ENCODE peak calls at places on chromosomes 3 and 15, in six cellular contexts. One of them, this sample, is unnamed.

GRCh38 chr3:185423178-185423577 is 60.2 kb downstream of the MAP3K13 start:
- DNase-seq in effector memory CD8-positive, alpha-beta T cell: no peak
- DNase-seq in stimulated activated naive B cell treated with anti-CD40 and anti-IgM and Interleukin-4, amounts not matched to agents 10 μg/mL and 1 μg/mL and 100 μg/mL, for 72 hours: no peak
- DNase-seq in A172: peak
- DNase-seq in neural crest cell: no peak
- DNase-seq in HEK293T: no peak
- DNase-seq in this sample: peak

GRCh38 chr3:174062923-174063322 is 665.4 kb downstream of the NLGN1 start:
- DNase-seq in effector memory CD8-positive, alpha-beta T cell: no peak
- DNase-seq in stimulated activated naive B cell treated with anti-CD40 and anti-IgM and Interleukin-4, amounts not matched to agents 10 μg/mL and 1 μg/mL and 100 μg/mL, for 72 hours: no peak
- DNase-seq in A172: peak
- DNase-seq in neural crest cell: no peak
- DNase-seq in HEK293T: no peak
- DNase-seq in this sample: no peak

GRCh38 chr3:187293977-187294376 is 2.4 kb upstream of the MASP1 start:
- DNase-seq in effector memory CD8-positive, alpha-beta T cell: no peak
- DNase-seq in stimulated activated naive B cell treated with anti-CD40 and anti-IgM and Interleukin-4, amounts not matched to agents 10 μg/mL and 1 μg/mL and 100 μg/mL, for 72 hours: no peak
- DNase-seq in A172: no peak
- DNase-seq in neural crest cell: no peak
- DNase-seq in HEK293T: no peak
- DNase-seq in this sample: no peak

GRCh38 chr15:72614810-72615532 is 39.5 kb upstream of the GOLGA6B start:
- DNase-seq in effector memory CD8-positive, alpha-beta T cell: no peak
- DNase-seq in stimulated activated naive B cell treated with anti-CD40 and anti-IgM and Interleukin-4, amounts not matched to agents 10 μg/mL and 1 μg/mL and 100 μg/mL, for 72 hours: no peak
- DNase-seq in A172: no peak
- DNase-seq in neural crest cell: no peak
- DNase-seq in HEK293T: no peak
- DNase-seq in this sample: no peak

GRCh38 chr15:39270221-39270835 is 310.6 kb upstream of the THBS1 start:
- DNase-seq in effector memory CD8-positive, alpha-beta T cell: no peak
- DNase-seq in stimulated activated naive B cell treated with anti-CD40 and anti-IgM and Interleukin-4, amounts not matched to agents 10 μg/mL and 1 μg/mL and 100 μg/mL, for 72 hours: no peak
- DNase-seq in A172: no peak
- DNase-seq in neural crest cell: no peak
- DNase-seq in HEK293T: no peak
- DNase-seq in this sample: no peak

GRCh38 chr3:134351421-134351820 is 22.8 kb downstream of the AMOTL2 start:
- DNase-seq in effector memory CD8-positive, alpha-beta T cell: no peak
- DNase-seq in stimulated activated naive B cell treated with anti-CD40 and anti-IgM and Interleukin-4, amounts not matched to agents 10 μg/mL and 1 μg/mL and 100 μg/mL, for 72 hours: no peak
- DNase-seq in A172: no peak
- DNase-seq in neural crest cell: no peak
- DNase-seq in HEK293T: no peak
- DNase-seq in this sample: no peak

GRCh38 chr3:96755519-96755918 is 58.9 kb upstream of the EPHA6 start:
- DNase-seq in effector memory CD8-positive, alpha-beta T cell: no peak
- DNase-seq in stimulated activated naive B cell treated with anti-CD40 and anti-IgM and Interleukin-4, amounts not matched to agents 10 μg/mL and 1 μg/mL and 100 μg/mL, for 72 hours: no peak
- DNase-seq in A172: no peak
- DNase-seq in neural crest cell: no peak
- DNase-seq in HEK293T: no peak
- DNase-seq in this sample: no peak

GRCh38 chr3:38646630-38647029 is 2.9 kb downstream of the SCN5A start:
- DNase-seq in effector memory CD8-positive, alpha-beta T cell: no peak
- DNase-seq in stimulated activated naive B cell treated with anti-CD40 and anti-IgM and Interleukin-4, amounts not matched to agents 10 μg/mL and 1 μg/mL and 100 μg/mL, for 72 hours: no peak
- DNase-seq in A172: no peak
- DNase-seq in neural crest cell: no peak
- DNase-seq in HEK293T: peak
- DNase-seq in this sample: peak

GRCh38 chr15:55897560-55898336 is 95.7 kb downstream of the NEDD4 start:
- DNase-seq in effector memory CD8-positive, alpha-beta T cell: no peak
- DNase-seq in stimulated activated naive B cell treated with anti-CD40 and anti-IgM and Interleukin-4, amounts not matched to agents 10 μg/mL and 1 μg/mL and 100 μg/mL, for 72 hours: no peak
- DNase-seq in A172: peak
- DNase-seq in neural crest cell: peak
- DNase-seq in HEK293T: peak
- DNase-seq in this sample: peak

GRCh38 chr3:138761002-138761401 is 73.7 kb downstream of the PIK3CB start:
- DNase-seq in effector memory CD8-positive, alpha-beta T cell: no peak
- DNase-seq in stimulated activated naive B cell treated with anti-CD40 and anti-IgM and Interleukin-4, amounts not matched to agents 10 μg/mL and 1 μg/mL and 100 μg/mL, for 72 hours: no peak
- DNase-seq in A172: no peak
- DNase-seq in neural crest cell: no peak
- DNase-seq in HEK293T: no peak
- DNase-seq in this sample: no peak

GRCh38 chr3:134694946-134695543 is 44.2 kb upstream of the KY start:
- DNase-seq in effector memory CD8-positive, alpha-beta T cell: no peak
- DNase-seq in stimulated activated naive B cell treated with anti-CD40 and anti-IgM and Interleukin-4, amounts not matched to agents 10 μg/mL and 1 μg/mL and 100 μg/mL, for 72 hours: no peak
- DNase-seq in A172: no peak
- DNase-seq in neural crest cell: no peak
- DNase-seq in HEK293T: no peak
- DNase-seq in this sample: no peak

GRCh38 chr3:69665026-69665739 is 74.1 kb upstream of the MITF start:
- DNase-seq in effector memory CD8-positive, alpha-beta T cell: no peak
- DNase-seq in stimulated activated naive B cell treated with anti-CD40 and anti-IgM and Interleukin-4, amounts not matched to agents 10 μg/mL and 1 μg/mL and 100 μg/mL, for 72 hours: no peak
- DNase-seq in A172: peak
- DNase-seq in neural crest cell: no peak
- DNase-seq in HEK293T: no peak
- DNase-seq in this sample: peak

GRCh38 chr3:149299938-149300791 is 33.3 kb downstream of the TM4SF18 start:
- DNase-seq in effector memory CD8-positive, alpha-beta T cell: no peak
- DNase-seq in stimulated activated naive B cell treated with anti-CD40 and anti-IgM and Interleukin-4, amounts not matched to agents 10 μg/mL and 1 μg/mL and 100 μg/mL, for 72 hours: no peak
- DNase-seq in A172: peak
- DNase-seq in neural crest cell: no peak
- DNase-seq in HEK293T: peak
- DNase-seq in this sample: peak

GRCh38 chr3:151328298-151329036 is 882 bp downstream of the P2RY13 start:
- DNase-seq in effector memory CD8-positive, alpha-beta T cell: peak
- DNase-seq in stimulated activated naive B cell treated with anti-CD40 and anti-IgM and Interleukin-4, amounts not matched to agents 10 μg/mL and 1 μg/mL and 100 μg/mL, for 72 hours: no peak
- DNase-seq in A172: no peak
- DNase-seq in neural crest cell: no peak
- DNase-seq in HEK293T: no peak
- DNase-seq in this sample: no peak

GRCh38 chr3:194270627-194271458 is 80.3 kb downstream of the CPN2 start:
- DNase-seq in effector memory CD8-positive, alpha-beta T cell: no peak
- DNase-seq in stimulated activated naive B cell treated with anti-CD40 and anti-IgM and Interleukin-4, amounts not matched to agents 10 μg/mL and 1 μg/mL and 100 μg/mL, for 72 hours: no peak
- DNase-seq in A172: peak
- DNase-seq in neural crest cell: peak
- DNase-seq in HEK293T: no peak
- DNase-seq in this sample: peak

GRCh38 chr3:62665627-62666433 is 209.4 kb downstream of the CADPS start:
- DNase-seq in effector memory CD8-positive, alpha-beta T cell: no peak
- DNase-seq in stimulated activated naive B cell treated with anti-CD40 and anti-IgM and Interleukin-4, amounts not matched to agents 10 μg/mL and 1 μg/mL and 100 μg/mL, for 72 hours: peak
- DNase-seq in A172: peak
- DNase-seq in neural crest cell: peak
- DNase-seq in HEK293T: peak
- DNase-seq in this sample: peak

GRCh38 chr3:142850395-142851023 is 38.4 kb downstream of the PCOLCE2 start:
- DNase-seq in effector memory CD8-positive, alpha-beta T cell: no peak
- DNase-seq in stimulated activated naive B cell treated with anti-CD40 and anti-IgM and Interleukin-4, amounts not matched to agents 10 μg/mL and 1 μg/mL and 100 μg/mL, for 72 hours: no peak
- DNase-seq in A172: peak
- DNase-seq in neural crest cell: no peak
- DNase-seq in HEK293T: no peak
- DNase-seq in this sample: peak

GRCh38 chr3:176696816-176697215 is 500.5 kb downstream of the TBL1XR1 start:
- DNase-seq in effector memory CD8-positive, alpha-beta T cell: no peak
- DNase-seq in stimulated activated naive B cell treated with anti-CD40 and anti-IgM and Interleukin-4, amounts not matched to agents 10 μg/mL and 1 μg/mL and 100 μg/mL, for 72 hours: no peak
- DNase-seq in A172: no peak
- DNase-seq in neural crest cell: no peak
- DNase-seq in HEK293T: no peak
- DNase-seq in this sample: no peak

GRCh38 chr3:46986782-46987484 is 7.5 kb downstream of the NBEAL2 start:
- DNase-seq in effector memory CD8-positive, alpha-beta T cell: no peak
- DNase-seq in stimulated activated naive B cell treated with anti-CD40 and anti-IgM and Interleukin-4, amounts not matched to agents 10 μg/mL and 1 μg/mL and 100 μg/mL, for 72 hours: no peak
- DNase-seq in A172: no peak
- DNase-seq in neural crest cell: no peak
- DNase-seq in HEK293T: no peak
- DNase-seq in this sample: no peak

GRCh38 chr15:80780416-80781221 is 1.4 kb downstream of the CEMIP start:
- DNase-seq in effector memory CD8-positive, alpha-beta T cell: no peak
- DNase-seq in stimulated activated naive B cell treated with anti-CD40 and anti-IgM and Interleukin-4, amounts not matched to agents 10 μg/mL and 1 μg/mL and 100 μg/mL, for 72 hours: no peak
- DNase-seq in A172: no peak
- DNase-seq in neural crest cell: peak
- DNase-seq in HEK293T: peak
- DNase-seq in this sample: no peak

GRCh38 chr3:147361671-147362420 is 44.5 kb downstream of the ZIC4 start:
- DNase-seq in effector memory CD8-positive, alpha-beta T cell: no peak
- DNase-seq in stimulated activated naive B cell treated with anti-CD40 and anti-IgM and Interleukin-4, amounts not matched to agents 10 μg/mL and 1 μg/mL and 100 μg/mL, for 72 hours: no peak
- DNase-seq in A172: peak
- DNase-seq in neural crest cell: peak
- DNase-seq in HEK293T: peak
- DNase-seq in this sample: peak

GRCh38 chr15:84878504-84878903 is 6.0 kb upstream of the SLC28A1 start:
- DNase-seq in effector memory CD8-positive, alpha-beta T cell: peak
- DNase-seq in stimulated activated naive B cell treated with anti-CD40 and anti-IgM and Interleukin-4, amounts not matched to agents 10 μg/mL and 1 μg/mL and 100 μg/mL, for 72 hours: peak
- DNase-seq in A172: peak
- DNase-seq in neural crest cell: peak
- DNase-seq in HEK293T: peak
- DNase-seq in this sample: peak

This sample was measured in H4.